ENCODE peak calls at places on chromosomes 13 and 19, in six cellular contexts. U is A549, C is IMR-90, G is K562, T is HepG2, B is GM12878. X is an unnamed sample.

GRCh38 chr13:81293594-81294164 is 952.8 kb upstream of the SPRY2 start:
- DNase-seq in C (no peak), U (no peak), G (no peak), T (no peak), B (no peak), X (no peak)

GRCh38 chr13:106471957-106472543 is 63.4 kb downstream of the EFNB2 start:
- DNase-seq in C (peak), G (peak), U (peak), B (no peak), T (peak), X (peak)

GRCh38 chr13:113804017-113804702 is 45.1 kb downstream of the TMEM255B start:
- DNase-seq in B (no peak), U (no peak), C (no peak), G (no peak), T (no peak), X (no peak)

GRCh38 chr13:73251866-73252265 is 193.1 kb downstream of the KLF5 start:
- DNase-seq in B (no peak), U (no peak), T (no peak), G (no peak), C (no peak), X (no peak)

GRCh38 chr19:15297416-15298224 is 34.7 kb downstream of the BRD4 start:
- DNase-seq in B (no peak), U (peak), T (peak), G (peak), C (peak), X (no peak)

GRCh38 chr13:43407023-43407581 is 379.7 kb downstream of the ENOX1 start:
- DNase-seq in B (no peak), G (no peak), U (no peak), C (no peak), T (no peak), X (no peak)

GRCh38 chr13:95564948-95565347 is 12.4 kb downstream of the CLDN10 start:
- DNase-seq in U (no peak), T (no peak), C (peak), G (no peak), B (no peak), X (no peak)

GRCh38 chr13:79196366-79196765 is 209.7 kb downstream of the RBM26 start:
- DNase-seq in B (no peak), G (no peak), C (no peak), U (no peak), T (no peak), X (no peak)

GRCh38 chr13:74115138-74115537 is 19.1 kb downstream of the KLF12 start:
- DNase-seq in C (peak), T (no peak), B (no peak), U (no peak), G (no peak), X (no peak)

GRCh38 chr13:51394724-51395123 is 55.2 kb downstream of the SERPINE3 start:
- DNase-seq in U (no peak), B (no peak), G (no peak), T (no peak), C (no peak), X (no peak)

GRCh38 chr19:39474139-39474620 is 6.5 kb upstream of the TIMM50 start:
- DNase-seq in U (peak), T (peak), C (peak), B (no peak), G (peak), X (peak)

GRCh38 chr13:111183087-111183645 is 68.1 kb downstream of the ARHGEF7 start:
- DNase-seq in C (no peak), G (no peak), U (no peak), T (no peak), B (no peak), X (no peak)

GRCh38 chr13:31918707-31919106 is 112.9 kb upstream of the FRY start:
- DNase-seq in T (no peak), G (no peak), U (no peak), C (no peak), B (no peak), X (no peak)

GRCh38 chr13:80059789-80060188 is 281.1 kb downstream of the SPRY2 start:
- DNase-seq in B (no peak), G (no peak), U (no peak), C (no peak), T (no peak), X (no peak)

GRCh38 chr13:68727788-68728187 is 1379.8 kb upstream of the ATXN8OS start:
- DNase-seq in G (no peak), C (no peak), B (no peak), U (no peak), T (no peak), X (no peak)

GRCh38 chr13:36919833-36920611 is at the start of gene SMAD9:
- DNase-seq in T (peak), C (peak), U (peak), B (no peak), G (peak), X (peak)

GRCh38 chr13:112441779-112442310 is 65.7 kb downstream of the SPACA7 start:
- DNase-seq in B (no peak), G (no peak), C (no peak), T (no peak), U (no peak), X (no peak)

GRCh38 chr13:51728972-51729371 is 75.0 kb downstream of the DHRS12 start:
- DNase-seq in C (peak), G (no peak), U (no peak), B (no peak), T (no peak), X (no peak)

GRCh38 chr13:24997367-24997967 is 98.5 kb upstream of the PABPC3 start:
- DNase-seq in C (peak), T (peak), B (no peak), G (peak), U (peak), X (peak)

GRCh38 chr13:21061077-21061945 is at the start of gene LATS2:
- DNase-seq in T (peak), B (peak), C (peak), G (peak), U (peak), X (peak)

GRCh38 chr13:24187185-24187584 is 26.7 kb downstream of the SPATA13 start:
- DNase-seq in G (no peak), T (no peak), C (peak), U (no peak), B (no peak), X (no peak)

GRCh38 chr13:52652980-52653303 is 306 bp downstream of the SUGT1 start:
- DNase-seq in G (no peak), C (no peak), T (no peak), U (no peak), B (no peak), X (peak)

GRCh38 chr19:46728208-46728607 is 11.3 kb upstream of the PRKD2 start:
- DNase-seq in C (no peak), B (no peak), U (no peak), G (no peak), T (no peak), X (no peak)

GRCh38 chr13:50319603-50320296 is 304.5 kb downstream of the KCNRG start:
- DNase-seq in T (peak), B (no peak), U (peak), C (peak), G (peak), X (no peak)

GRCh38 chr13:80052286-80052685 is 288.6 kb downstream of the SPRY2 start:
- DNase-seq in G (no peak), U (no peak), T (no peak), C (no peak), B (no peak), X (no peak)

GRCh38 chr19:49718511-49718910 is 27.6 kb downstream of the CPT1C start:
- DNase-seq in B (no peak), C (peak), U (no peak), G (no peak), T (no peak), X (no peak)

GRCh38 chr19:43765109-43765876 is 10.5 kb upstream of the SMG9 start:
- DNase-seq in C (peak), B (peak), T (peak), U (peak), G (peak), X (no peak)

GRCh38 chr13:24161010-24161775 is 673 bp downstream of the SPATA13 start:
- DNase-seq in B (no peak), U (no peak), G (no peak), T (peak), C (no peak), X (no peak)

GRCh38 chr13:73913043-73913740 is 221.0 kb downstream of the KLF12 start:
- DNase-seq in U (no peak), B (no peak), G (no peak), T (no peak), C (peak), X (no peak)

GRCh38 chr13:114225610-114226009 is 9.1 kb upstream of the CDC16 start:
- DNase-seq in U (no peak), G (no peak), C (no peak), B (no peak), T (no peak), X (no peak)

GRCh38 chr19:12969292-12969988 is at the start of gene DAND5:
- DNase-seq in C (no peak), G (no peak), T (no peak), B (no peak), U (no peak), X (no peak)

GRCh38 chr19:43414554-43414953 is at the start of gene TEX101:
- DNase-seq in B (no peak), G (no peak), T (no peak), U (no peak), C (no peak), X (no peak)

GRCh38 chr19:55626350-55626749 is 2.0 kb upstream of the ZNF784 start:
- DNase-seq in G (no peak), T (no peak), U (no peak), B (no peak), C (no peak), X (no peak)

GRCh38 chr19:38078302-38078930 is 145.6 kb downstream of the DPF1 start:
- DNase-seq in T (no peak), U (no peak), G (no peak), C (no peak), B (no peak), X (no peak)

GRCh38 chr19:38076337-38076736 is 147.7 kb downstream of the DPF1 start:
- DNase-seq in U (no peak), C (no peak), T (no peak), B (no peak), G (no peak), X (no peak)

GRCh38 chr19:38081547-38082255 is 142.3 kb downstream of the DPF1 start:
- DNase-seq in C (no peak), T (no peak), U (no peak), G (no peak), B (no peak), X (no peak)

GRCh38 chr19:38082256-38083118 is 141.5 kb downstream of the DPF1 start:
- DNase-seq in B (no peak), T (no peak), C (no peak), U (no peak), G (no peak), X (no peak)

GRCh38 chr19:38079926-38080380 is 144.1 kb downstream of the DPF1 start:
- DNase-seq in G (no peak), U (peak), C (peak), B (peak), T (peak), X (no peak)
- TF ChIP-seq BHLHE40 in G (no peak), U (no peak), C (no peak), B (peak), T (no peak), X (no peak)

GRCh38 chr19:2142173-2142829 is 9.1 kb downstream of the AP3D1 start:
- DNase-seq in U (no peak), G (no peak), C (no peak), T (no peak), B (no peak), X (no peak)

GRCh38 chr19:2136796-2137195 is 14.6 kb downstream of the AP3D1 start:
- DNase-seq in B (no peak), U (no peak), T (no peak), C (no peak), G (no peak), X (no peak)

GRCh38 chr19:2139385-2140192 is 11.8 kb downstream of the AP3D1 start:
- DNase-seq in G (no peak), U (no peak), T (no peak), C (no peak), B (no peak), X (no peak)

GRCh38 chr19:2138061-2138728 is 13.2 kb downstream of the AP3D1 start:
- DNase-seq in G (no peak), U (no peak), T (no peak), C (no peak), B (no peak), X (no peak)

GRCh38 chr19:2140193-2140545 is 11.2 kb downstream of the AP3D1 start:
- DNase-seq in T (no peak), B (no peak), G (no peak), U (no peak), C (no peak), X (no peak)
- TF ChIP-seq BHLHE40 in T (no peak), B (no peak), G (no peak), U (no peak), C (no peak), X (no peak)

GRCh38 chr13:60162096-60162495 is 1.6 kb downstream of the DIAPH3 start:
- DNase-seq in U (no peak), C (peak), G (no peak), B (no peak), T (no peak), X (no peak)

GRCh38 chr13:60163525-60164471 is at the start of gene DIAPH3:
- DNase-seq in B (peak), C (peak), T (peak), U (peak), G (peak), X (peak)

GRCh38 chr13:60167121-60167520 is 3.4 kb upstream of the DIAPH3 start:
- DNase-seq in T (no peak), G (no peak), U (no peak), C (no peak), B (no peak), X (no peak)

GRCh38 chr13:60164490-60164889 is 762 bp upstream of the DIAPH3 start:
- DNase-seq in U (no peak), C (peak), B (no peak), T (no peak), G (no peak), X (no peak)

GRCh38 chr13:60165391-60166099 is 1.8 kb upstream of the DIAPH3 start:
- DNase-seq in B (no peak), C (peak), T (no peak), G (peak), U (no peak), X (no peak)
- TF ChIP-seq BHLHE40 in B (no peak), C (no peak), T (no peak), G (no peak), U (no peak), X (no peak)

DNA sequence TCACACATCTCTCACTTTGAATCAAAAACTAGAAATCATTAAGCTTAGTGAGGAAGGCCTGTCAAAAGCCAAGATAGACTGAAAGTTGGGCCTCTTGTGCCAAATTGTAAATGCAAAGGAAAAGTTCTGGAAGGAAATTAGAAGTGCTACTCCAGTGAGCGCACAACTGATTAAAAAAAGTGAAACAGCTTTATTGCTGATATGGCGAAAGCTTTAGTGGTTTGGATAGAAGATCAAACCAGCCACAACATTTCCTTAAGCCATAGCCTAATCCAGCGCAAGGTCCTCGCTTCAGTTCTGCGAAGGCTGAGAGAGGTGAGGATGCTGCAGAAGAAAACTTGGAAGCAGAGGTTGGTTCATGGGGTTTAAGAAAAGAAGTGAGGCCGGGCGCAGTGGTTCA is 7.6 kb downstream of the PCCA start:
- DNase-seq in G (no peak), U (no peak), B (no peak), C (no peak), T (no peak), X (no peak)
- TF ChIP-seq BHLHE40 in G (no peak), U (no peak), B (no peak), C (no peak), T (no peak), X (no peak)

DNA sequence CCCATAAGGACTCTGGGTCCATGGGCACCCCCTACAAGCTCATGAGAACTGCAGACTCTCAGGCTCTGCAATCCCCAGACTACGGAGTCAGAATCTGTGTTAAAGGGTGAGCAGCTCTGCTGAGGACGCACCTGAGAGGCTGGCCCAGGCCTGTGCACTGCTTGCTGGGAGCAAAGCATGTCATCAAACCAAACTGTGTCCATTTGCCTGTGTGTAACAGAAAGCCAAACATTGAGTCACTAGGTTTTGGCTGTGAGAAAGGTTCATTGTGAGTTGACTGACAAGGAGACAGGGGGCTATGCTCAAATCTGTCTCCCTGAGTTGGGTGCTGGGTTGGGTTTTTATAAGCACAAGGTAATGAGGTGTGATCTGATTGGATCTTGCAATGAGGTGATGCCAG is 22.1 kb upstream of the MTIF3 start:
- DNase-seq in C (no peak), G (no peak), B (no peak), U (no peak), T (no peak), X (no peak)
- TF ChIP-seq BHLHE40 in C (no peak), G (no peak), B (no peak), U (no peak), T (no peak), X (no peak)

GRCh38 chr13:41520699-41521630 is 63.6 kb downstream of the RGCC start:
- DNase-seq in B (no peak), C (no peak), U (no peak), T (no peak), G (no peak), X (no peak)
- TF ChIP-seq BHLHE40 in B (no peak), C (no peak), U (no peak), T (no peak), G (no peak), X (no peak)

GRCh38 chr19:17830567-17831418 is 9.5 kb upstream of the INSL3 start:
- DNase-seq in G (peak), B (no peak), T (no peak), U (peak), C (peak), X (peak)

GRCh38 chr19:17826508-17827056 is 5.3 kb upstream of the INSL3 start:
- DNase-seq in B (no peak), C (no peak), U (no peak), T (no peak), G (no peak), X (no peak)

GRCh38 chr19:17831419-17831888 is 10.1 kb upstream of the INSL3 start:
- DNase-seq in B (no peak), C (no peak), G (no peak), U (no peak), T (no peak), X (no peak)

GRCh38 chr19:17832443-17833208 is 11.3 kb upstream of the INSL3 start:
- DNase-seq in U (no peak), C (no peak), B (no peak), T (no peak), G (no peak), X (no peak)

DNA sequence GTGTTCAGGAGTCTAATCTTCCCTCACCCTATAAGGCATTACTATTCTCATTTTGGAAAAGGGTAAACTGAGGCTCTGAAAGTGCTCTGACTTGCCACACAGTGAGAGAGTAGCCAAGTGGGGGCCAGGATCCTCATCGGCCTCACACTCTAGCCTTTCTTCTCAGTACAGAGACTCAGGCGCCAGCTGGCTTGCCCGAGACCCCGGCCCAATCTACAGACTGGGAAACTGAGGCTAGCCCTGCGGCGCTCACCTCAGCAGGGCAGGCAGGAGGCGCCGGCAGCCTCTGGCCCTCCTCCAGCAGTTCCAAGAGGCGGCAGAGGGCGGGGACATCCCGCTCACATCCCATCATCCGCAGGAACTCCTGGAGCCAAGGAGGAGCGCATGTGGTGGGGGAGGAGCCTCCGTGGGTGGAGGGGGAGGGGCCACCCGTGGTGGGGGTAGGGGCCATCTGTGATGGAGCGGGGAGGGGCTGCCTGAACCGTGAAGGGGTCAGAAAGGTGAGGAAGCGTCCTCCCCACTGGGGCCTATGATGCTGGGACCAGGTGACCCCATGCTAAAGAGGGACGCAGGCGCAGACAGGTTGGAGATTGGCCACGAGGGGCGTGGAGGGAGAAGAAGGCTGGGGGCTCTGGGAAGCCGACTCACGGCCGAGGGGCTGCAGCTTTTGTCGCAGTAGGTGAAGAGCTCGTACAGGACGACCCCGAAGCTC is 8.7 kb upstream of the INSL3 start:
- DNase-seq in T (no peak), B (no peak), G (peak), C (peak), U (peak), X (peak)
- TF ChIP-seq BHLHE40 in T (no peak), B (no peak), G (no peak), C (no peak), U (no peak), X (no peak)

GRCh38 chr13:30739646-30740642 is 4.6 kb downstream of the ALOX5AP start:
- DNase-seq in B (peak), C (peak), G (peak), U (peak), T (no peak), X (no peak)
- TF ChIP-seq BHLHE40 in B (no peak), C (peak), G (no peak), U (no peak), T (no peak), X (no peak)